ENCODE peak calls at places on chromosomes 13 and 19, in ten cellular contexts. F is fibroblast of the aortic adventitia; H is left cardiac atrium; Z is stimulated activated CD4-positive, alpha-beta T cell treated with anti-CD3 and anti-CD28 coated beads, Interleukin-4, amount 100 ng/mL, for 1 hour; M is upper lobe of right lung; J is amygdala; S is activated naive CD8-positive, alpha-beta T cell treated with anti-CD3 and anti-CD28 coated beads for 36 hours; I is globus pallidus; C is fibroblast of the conjunctiva; V is BJ. O is an unnamed sample.

GRCh38 chr19:40831502-40832430 is 18.5 kb downstream of the CYP2A6 start:
- DNase-seq in F (peak), V (peak), M (no peak), C (peak), J (no peak), S (no peak), H (no peak), I (no peak), Z (no peak), O (no peak)

GRCh38 chr13:23695711-23696512 is 125.7 kb downstream of the TNFRSF19 start:
- DNase-seq in H (peak), M (peak), S (peak), C (no peak), Z (peak), J (no peak), V (no peak), I (no peak), F (no peak), O (no peak)

GRCh38 chr13:36549771-36550170 is 117.5 kb downstream of the CCNA1 start:
- DNase-seq in S (no peak), I (no peak), M (no peak), C (no peak), Z (no peak), F (peak), H (no peak), V (no peak), J (no peak), O (peak)

GRCh38 chr13:95360052-95360451 is 58.8 kb upstream of the ABCC4 start:
- DNase-seq in H (no peak), I (no peak), S (no peak), C (no peak), Z (no peak), J (no peak), V (no peak), F (no peak), M (no peak), O (no peak)

GRCh38 chr19:15110418-15110815 is 3.2 kb downstream of the SYDE1 start:
- DNase-seq in I (no peak), Z (no peak), V (no peak), M (no peak), H (no peak), F (no peak), S (no peak), C (no peak), J (no peak), O (no peak)

GRCh38 chr13:48626077-48626449 is 27.7 kb upstream of the CYSLTR2 start:
- DNase-seq in V (no peak), J (no peak), S (no peak), F (peak), Z (no peak), C (no peak), M (no peak), I (no peak), H (peak), O (no peak)

GRCh38 chr13:108987945-108988344 is 358.5 kb downstream of the MYO16 start:
- DNase-seq in V (no peak), S (no peak), H (no peak), M (no peak), J (no peak), C (no peak), I (no peak), Z (no peak), F (no peak), O (no peak)

GRCh38 chr13:51444922-51445321 is 7.9 kb downstream of the INTS6 start:
- DNase-seq in S (no peak), I (peak), M (no peak), C (peak), H (no peak), F (peak), Z (no peak), V (no peak), J (no peak), O (no peak)

GRCh38 chr19:29105629-29106352 is 107.2 kb downstream of the UQCRFS1 start:
- DNase-seq in I (no peak), S (no peak), H (no peak), J (no peak), C (no peak), V (no peak), M (no peak), Z (no peak), F (no peak), O (no peak)

GRCh38 chr19:44757735-44758505 is 9.4 kb downstream of the BCL3 start:
- DNase-seq in C (no peak), H (peak), V (no peak), F (peak), I (no peak), Z (no peak), J (peak), S (no peak), M (peak), O (no peak)

GRCh38 chr13:114143806-114144605 is 11.6 kb upstream of the RASA3 start:
- DNase-seq in Z (peak), H (no peak), C (no peak), I (no peak), F (no peak), V (no peak), S (peak), M (peak), J (no peak), O (no peak)

GRCh38 chr13:95481051-95481775 is 71.3 kb upstream of the CLDN10 start:
- DNase-seq in C (no peak), F (peak), V (no peak), Z (no peak), I (no peak), H (no peak), S (no peak), J (no peak), M (no peak), O (no peak)

GRCh38 chr19:13902993-13903555 is 2.8 kb downstream of the BRME1 start:
- DNase-seq in C (no peak), Z (no peak), M (no peak), I (no peak), V (no peak), H (no peak), J (no peak), F (no peak), S (peak), O (no peak)

GRCh38 chr19:45168767-45169351 is 8.1 kb upstream of the NKPD1 start:
- DNase-seq in F (no peak), I (no peak), S (no peak), V (no peak), C (no peak), J (no peak), H (no peak), M (no peak), Z (no peak), O (no peak)

GRCh38 chr13:111249637-111250360 is 70.6 kb upstream of the TEX29 start:
- DNase-seq in Z (no peak), H (no peak), V (no peak), I (peak), F (no peak), J (no peak), S (no peak), M (no peak), C (no peak), O (no peak)

GRCh38 chr13:73057284-73058025 is 1.4 kb upstream of the KLF5 start:
- DNase-seq in H (no peak), F (no peak), I (no peak), J (no peak), S (no peak), Z (no peak), M (no peak), C (no peak), V (no peak), O (no peak)

GRCh38 chr19:40398417-40399056 is 8.6 kb upstream of the HIPK4 start:
- DNase-seq in V (no peak), J (no peak), M (peak), H (peak), F (no peak), S (peak), I (no peak), Z (peak), C (no peak), O (peak)

GRCh38 chr13:79869326-79869725 is 388.4 kb downstream of the NDFIP2 start:
- DNase-seq in Z (no peak), I (no peak), F (no peak), V (no peak), S (no peak), C (no peak), M (no peak), J (no peak), H (no peak), O (no peak)

GRCh38 chr13:52405369-52405766 is 604 bp downstream of the THSD1 start:
- DNase-seq in C (no peak), S (no peak), H (no peak), V (no peak), J (no peak), M (no peak), F (peak), Z (no peak), I (no peak), O (no peak)

GRCh38 chr19:17486545-17486944 is 16.2 kb downstream of the SLC27A1 start:
- DNase-seq in M (no peak), C (no peak), S (no peak), I (no peak), J (no peak), Z (no peak), H (no peak), V (no peak), F (no peak), O (no peak)